ENCODE peak calls at places on chromosomes 13 and 19, in nine cellular contexts. T, Z, U, L, S, A, V, Y and R are unnamed samples.

GRCh38 chr13:37109080-37109678 is 3.7 kb upstream of the CSNK1A1L start:
- DNase-seq in T (peak), Z (no peak), U (no peak), L (no peak), S (peak), A (no peak), V (no peak), Y (peak), R (peak)

GRCh38 chr19:29211562-29212416 is 1.2 kb downstream of the UQCRFS1 start:
- DNase-seq in T (no peak), Z (peak), U (no peak), L (no peak), S (no peak), A (no peak), V (no peak), Y (no peak), R (no peak)

GRCh38 chr19:55173717-55174409 is 6.2 kb downstream of the SYT5 start:
- DNase-seq in T (peak), Z (peak), U (peak), L (no peak), S (no peak), A (no peak), V (no peak), Y (peak), R (no peak)

GRCh38 chr13:44274838-44275237 is 98.8 kb upstream of the SERP2 start:
- DNase-seq in T (no peak), Z (no peak), U (no peak), L (no peak), S (no peak), A (no peak), V (no peak), Y (peak), R (no peak)

GRCh38 chr13:43232866-43233265 is 209.5 kb downstream of the DNAJC15 start:
- DNase-seq in T (no peak), Z (no peak), U (no peak), L (no peak), S (peak), A (no peak), V (no peak), Y (no peak), R (peak)

GRCh38 chr13:75876371-75877050 is 240.4 kb downstream of the LMO7 start:
- DNase-seq in T (peak), Z (peak), U (peak), L (peak), S (peak), A (peak), V (peak), Y (peak), R (peak)

GRCh38 chr13:106738279-106738678 is 170.3 kb upstream of the ARGLU1 start:
- DNase-seq in T (no peak), Z (no peak), U (no peak), L (no peak), S (no peak), A (no peak), V (no peak), Y (no peak), R (no peak)

GRCh38 chr13:97659602-97660001 is 225.6 kb downstream of the RAP2A start:
- DNase-seq in T (peak), Z (no peak), U (no peak), L (no peak), S (no peak), A (no peak), V (no peak), Y (no peak), R (no peak)

GRCh38 chr19:33396701-33397535 is 23.4 kb downstream of the CEBPG start:
- DNase-seq in T (peak), Z (no peak), U (no peak), L (no peak), S (no peak), A (no peak), V (no peak), Y (no peak), R (peak)

GRCh38 chr19:12838182-12838890 is at the start of gene MAST1:
- DNase-seq in T (peak), Z (peak), U (peak), L (no peak), S (no peak), A (peak), V (peak), Y (peak), R (no peak)

GRCh38 chr19:28793391-28794168 is 419.4 kb downstream of the UQCRFS1 start:
- DNase-seq in T (peak), Z (no peak), U (no peak), L (no peak), S (no peak), A (no peak), V (no peak), Y (no peak), R (no peak)

GRCh38 chr13:28820099-28821051 is at the start of gene MTUS2:
- DNase-seq in T (peak), Z (no peak), U (no peak), L (no peak), S (no peak), A (no peak), V (no peak), Y (peak), R (no peak)

GRCh38 chr13:49587311-49587847 is 2.0 kb upstream of the RCBTB1 start:
- DNase-seq in T (no peak), Z (no peak), U (no peak), L (no peak), S (no peak), A (no peak), V (no peak), Y (no peak), R (no peak)

GRCh38 chr13:39451301-39451700 is 151.7 kb downstream of the LHFPL6 start:
- DNase-seq in T (no peak), Z (no peak), U (no peak), L (no peak), S (no peak), A (no peak), V (no peak), Y (no peak), R (peak)

GRCh38 chr13:73625562-73626339 is 508.5 kb downstream of the KLF12 start:
- DNase-seq in T (no peak), Z (no peak), U (peak), L (no peak), S (no peak), A (no peak), V (no peak), Y (peak), R (no peak)